ENCODE peak calls at places on chromosomes 7 and 10, in seven cellular contexts. M, N, T, A, W, O and G are unnamed samples.

GRCh38 chr7:158263110-158263963 is 324.3 kb downstream of the PTPRN2 start:
- DNase-seq in M (no peak), N (no peak), T (no peak), A (no peak), W (no peak), O (no peak), G (no peak)

GRCh38 chr7:25636871-25637283 is 408.6 kb upstream of the NPVF start:
- DNase-seq in M (no peak), N (no peak), T (no peak), A (no peak), W (peak), O (no peak), G (no peak)

GRCh38 chr10:129756912-129757861 is 206.9 kb downstream of the EBF3 start:
- DNase-seq in M (no peak), N (no peak), T (peak), A (no peak), W (peak), O (no peak), G (no peak)

GRCh38 chr7:138089080-138089901 is 13.0 kb downstream of the AKR1D1 start:
- DNase-seq in M (no peak), N (no peak), T (peak), A (no peak), W (no peak), O (no peak), G (no peak)

GRCh38 chr7:73341877-73342276 is 13.9 kb downstream of the FKBP6 start:
- DNase-seq in M (no peak), N (no peak), T (peak), A (peak), W (no peak), O (peak), G (no peak)

GRCh38 chr10:310976-311639 is 175.9 kb downstream of the ZMYND11 start:
- DNase-seq in M (no peak), N (no peak), T (peak), A (no peak), W (no peak), O (no peak), G (no peak)

GRCh38 chr10:62912086-62912485 is 95.9 kb upstream of the EGR2 start:
- DNase-seq in M (no peak), N (no peak), T (no peak), A (no peak), W (no peak), O (no peak), G (no peak)

GRCh38 chr7:105125745-105126144 is 111.7 kb downstream of the KMT2E start:
- DNase-seq in M (no peak), N (no peak), T (no peak), A (no peak), W (no peak), O (no peak), G (no peak)

GRCh38 chr10:60390224-60390626 is 550 bp upstream of the ANK3 start:
- DNase-seq in M (no peak), N (no peak), T (peak), A (no peak), W (no peak), O (no peak), G (no peak)

GRCh38 chr10:32210306-32211045 is 136.5 kb downstream of the EPC1 start:
- DNase-seq in M (peak), N (no peak), T (peak), A (no peak), W (peak), O (peak), G (no peak)
- TF ChIP-seq CTCF in M (peak), N (no peak), T (peak), A (peak), W (peak), O (peak), G (no peak)

GRCh38 chr10:4080225-4080624 is 295.2 kb upstream of the KLF6 start:
- DNase-seq in M (no peak), N (no peak), T (no peak), A (no peak), W (no peak), O (no peak), G (no peak)

GRCh38 chr10:4075443-4075842 is 290.4 kb upstream of the KLF6 start:
- DNase-seq in M (no peak), N (no peak), T (no peak), A (no peak), W (no peak), O (no peak), G (no peak)

GRCh38 chr10:4079796-4080195 is 294.8 kb upstream of the KLF6 start:
- DNase-seq in M (no peak), N (no peak), T (no peak), A (no peak), W (no peak), O (no peak), G (no peak)

GRCh38 chr10:4074559-4075407 is 289.8 kb upstream of the KLF6 start:
- DNase-seq in M (no peak), N (no peak), T (peak), A (no peak), W (peak), O (no peak), G (no peak)

GRCh38 chr10:4077804-4078203 is 292.8 kb upstream of the KLF6 start:
- DNase-seq in M (no peak), N (no peak), T (no peak), A (no peak), W (no peak), O (no peak), G (no peak)
- TF ChIP-seq CTCF in M (no peak), N (peak), T (no peak), A (no peak), W (no peak), O (no peak), G (no peak)

GRCh38 chr10:79098596-79099015 is 29.8 kb downstream of the ZMIZ1 start:
- DNase-seq in M (no peak), N (no peak), T (peak), A (no peak), W (no peak), O (no peak), G (peak)
- TF ChIP-seq CTCF in M (no peak), N (no peak), T (no peak), A (no peak), W (no peak), O (no peak), G (no peak)

DNA sequence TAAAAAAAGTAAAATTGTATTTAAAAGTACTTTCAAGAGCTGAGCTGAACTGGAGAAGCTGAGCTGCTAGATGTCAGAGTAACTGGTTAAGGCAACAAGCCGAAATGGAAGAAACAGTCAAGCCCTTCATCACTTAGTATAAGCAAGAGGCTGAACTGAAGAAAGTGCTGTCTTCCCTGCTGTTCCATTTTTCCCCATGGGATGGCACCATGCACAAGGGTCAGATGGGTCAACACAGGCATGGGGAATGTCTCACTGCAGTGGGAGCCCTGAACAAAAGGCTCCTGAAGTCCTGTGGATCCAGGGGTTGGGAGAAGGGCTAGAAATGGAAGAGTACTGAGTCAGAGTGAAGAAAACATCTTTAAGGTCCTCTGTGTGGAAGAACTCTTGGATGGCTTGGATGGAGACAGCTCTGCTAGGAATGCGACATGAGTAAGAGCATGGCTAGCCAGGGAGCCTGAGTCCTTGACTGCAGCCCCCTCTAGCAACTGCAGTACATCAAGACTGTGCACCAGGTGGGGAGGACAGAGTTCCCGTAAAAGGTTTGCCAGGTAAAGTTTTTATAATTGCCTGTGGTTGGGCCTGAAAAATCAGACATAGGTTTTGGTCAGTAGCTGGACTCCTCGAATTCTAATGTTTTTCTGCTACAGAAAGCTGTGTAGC is 348.3 kb downstream of the GPR158 start:
- DNase-seq in M (no peak), N (no peak), T (peak), A (no peak), W (no peak), O (no peak), G (no peak)
- TF ChIP-seq CTCF in M (no peak), N (no peak), T (peak), A (peak), W (no peak), O (peak), G (no peak)